ENCODE peak calls at places on chromosome 21, in ten cellular contexts. Y is GM04504; D is hepatocyte; B is GDM1; Z is HFF-Myc; Q is NCI-H1417; G is T-helper 9 cell; X is activated CD8-positive, alpha-beta T cell treated with anti-CD3 and anti-CD28 coated beads for 36 hours; V is occipital lobe; L is T follicular helper cell. K is an unnamed sample.

GRCh38 chr21:46515109-46515508 is 56.4 kb downstream of the DIP2A start:
- DNase-seq in Y (no peak), D (no peak), B (no peak), Z (no peak), Q (no peak), G (peak; percentile 21), X (peak; percentile 17), V (no peak), L (no peak), K (peak; percentile 78)

GRCh38 chr21:18970941-18971340 is 567.4 kb upstream of the TMPRSS15 start:
- DNase-seq in Y (no peak), D (no peak), B (no peak), Z (no peak), Q (no peak), G (no peak), X (no peak), V (no peak), L (no peak), K (no peak)

GRCh38 chr21:45596704-45597318 is 46.7 kb upstream of the PCBP3 start:
- DNase-seq in Y (no peak), D (peak; percentile 83), B (peak; percentile 44), Z (no peak), Q (peak; percentile 40), G (peak; percentile 89), X (peak; percentile 91), V (no peak), L (peak; percentile 78), K (peak; percentile 41)

GRCh38 chr21:16583567-16583966 is 853.8 kb downstream of the USP25 start:
- DNase-seq in Y (no peak), D (no peak), B (no peak), Z (no peak), Q (no peak), G (no peak), X (no peak), V (no peak), L (no peak), K (no peak)

GRCh38 chr21:45539796-45540600 is 2.2 kb downstream of the SLC19A1 start:
- DNase-seq in Y (no peak), D (no peak), B (no peak), Z (no peak), Q (no peak), G (no peak), X (no peak), V (no peak), L (no peak), K (no peak)

GRCh38 chr21:39519835-39520234 is 68.1 kb downstream of the SH3BGR start:
- DNase-seq in Y (no peak), D (no peak), B (no peak), Z (no peak), Q (peak; percentile 18), G (no peak), X (no peak), V (no peak), L (no peak), K (no peak)

GRCh38 chr21:26445440-26445839 is 127.6 kb downstream of the CYYR1 start:
- DNase-seq in Y (peak; percentile 48), D (no peak), B (no peak), Z (no peak), Q (no peak), G (no peak), X (no peak), V (no peak), L (no peak), K (no peak)

GRCh38 chr21:34360488-34361241 is 3.1 kb upstream of the KCNE2 start:
- DNase-seq in Y (no peak), D (no peak), B (no peak), Z (no peak), Q (no peak), G (no peak), X (no peak), V (no peak), L (no peak), K (no peak)

GRCh38 chr21:28132713-28133112 is 860.0 kb downstream of the LTN1 start:
- DNase-seq in Y (no peak), D (no peak), B (no peak), Z (no peak), Q (no peak), G (no peak), X (no peak), V (no peak), L (no peak), K (no peak)

GRCh38 chr21:17732306-17732705 is 86.8 kb downstream of the C21orf91 start:
- DNase-seq in Y (no peak), D (no peak), B (no peak), Z (no peak), Q (no peak), G (no peak), X (no peak), V (no peak), L (no peak), K (no peak)

GRCh38 chr21:33945652-33946270 is 30.2 kb upstream of the ATP5PO start:
- DNase-seq in Y (no peak), D (no peak), B (no peak), Z (no peak), Q (no peak), G (no peak), X (no peak), V (no peak), L (no peak), K (no peak)

GRCh38 chr21:45502006-45502345 is 40.3 kb downstream of the SLC19A1 start:
- DNase-seq in Y (no peak), D (no peak), B (no peak), Z (no peak), Q (no peak), G (no peak), X (no peak), V (no peak), L (no peak), K (no peak)

GRCh38 chr21:14737922-14738321 is 191.8 kb upstream of the SAMSN1 start:
- DNase-seq in Y (peak; percentile 3), D (peak; percentile 66), B (peak; percentile 55), Z (peak; percentile 16), Q (peak; percentile 1), G (peak; percentile 9), X (peak; percentile 58), V (no peak), L (peak; percentile 20), K (no peak)

GRCh38 chr21:42865361-42866160 is 13.8 kb downstream of the WDR4 start:
- DNase-seq in Y (no peak), D (no peak), B (no peak), Z (no peak), Q (peak; percentile 66), G (no peak), X (no peak), V (no peak), L (no peak), K (no peak)

GRCh38 chr21:31030367-31031106 is 7.7 kb downstream of the KRTAP19-8 start:
- DNase-seq in Y (no peak), D (no peak), B (no peak), Z (no peak), Q (no peak), G (no peak), X (no peak), V (no peak), L (no peak), K (no peak)

GRCh38 chr21:42357307-42357706 is 6.5 kb upstream of the TFF2 start:
- DNase-seq in Y (no peak), D (no peak), B (no peak), Z (no peak), Q (no peak), G (no peak), X (no peak), V (no peak), L (no peak), K (no peak)

GRCh38 chr21:29649370-29649963 is 290.3 kb downstream of the GRIK1 start:
- DNase-seq in Y (no peak), D (no peak), B (no peak), Z (no peak), Q (no peak), G (no peak), X (no peak), V (no peak), L (no peak), K (no peak)

GRCh38 chr21:31670065-31670464 is 10.6 kb downstream of the SOD1 start:
- DNase-seq in Y (no peak), D (no peak), B (no peak), Z (no peak), Q (no peak), G (no peak), X (no peak), V (no peak), L (no peak), K (no peak)

GRCh38 chr21:29002442-29003144 is 9.9 kb upstream of the LTN1 start:
- DNase-seq in Y (peak; percentile 85), D (peak; percentile 96), B (peak; percentile 94), Z (peak; percentile 92), Q (peak; percentile 95), G (peak; percentile 93), X (peak; percentile 96), V (peak; percentile 93), L (peak; percentile 94), K (peak; percentile 96)

GRCh38 chr21:32096411-32096810 is 182.4 kb downstream of the MIS18A start:
- DNase-seq in Y (no peak), D (no peak), B (no peak), Z (no peak), Q (peak; percentile 14), G (no peak), X (peak; percentile 14), V (no peak), L (no peak), K (no peak)

GRCh38 chr21:18274370-18274769 is 29.7 kb downstream of the CHODL start:
- DNase-seq in Y (no peak), D (no peak), B (no peak), Z (no peak), Q (no peak), G (no peak), X (no peak), V (no peak), L (no peak), K (no peak)

GRCh38 chr21:38170705-38171682 is 85.8 kb upstream of the KCNJ15 start:
- DNase-seq in Y (no peak), D (no peak), B (no peak), Z (no peak), Q (no peak), G (no peak), X (no peak), V (no peak), L (no peak), K (no peak)

GRCh38 chr21:29105218-29105617 is 25.2 kb upstream of the MAP3K7CL start:
- DNase-seq in Y (no peak), D (peak; percentile 65), B (no peak), Z (no peak), Q (no peak), G (no peak), X (no peak), V (no peak), L (no peak), K (no peak)

GRCh38 chr21:37615962-37616361 is 249.4 kb downstream of the DYRK1A start:
- DNase-seq in Y (no peak), D (no peak), B (no peak), Z (no peak), Q (peak; percentile 23), G (no peak), X (no peak), V (no peak), L (no peak), K (no peak)

GRCh38 chr21:36097427-36098230 is 27.8 kb downstream of the CBR1 start:
- DNase-seq in Y (no peak), D (no peak), B (peak; percentile 78), Z (no peak), Q (no peak), G (no peak), X (no peak), V (no peak), L (no peak), K (no peak)

GRCh38 chr21:37642493-37642892 is 273.8 kb downstream of the KCNJ6 start:
- DNase-seq in Y (no peak), D (peak; percentile 44), B (no peak), Z (no peak), Q (peak; percentile 49), G (peak; percentile 6), X (peak; percentile 50), V (no peak), L (no peak), K (no peak)

GRCh38 chr21:44802396-44803153 is 955 bp upstream of the UBE2G2 start:
- DNase-seq in Y (no peak), D (peak; percentile 33), B (no peak), Z (no peak), Q (peak; percentile 53), G (no peak), X (no peak), V (no peak), L (no peak), K (no peak)

GRCh38 chr21:37711294-37711844 is 204.9 kb downstream of the KCNJ6 start:
- DNase-seq in Y (no peak), D (no peak), B (no peak), Z (no peak), Q (peak; percentile 70), G (no peak), X (no peak), V (no peak), L (no peak), K (no peak)